ENCODE peak calls at places on chromosomes 3 and 15, in nine cellular contexts. G, W, T, I, Z, E, R, M and Q are unnamed samples.
A peak's percentile ranks its signal among the peaks of the same experiment; 100 is the strongest.

GRCh38 chr3:131796558-131796957 is 238.3 kb downstream of the CPNE4 start:
- DNase-seq in G (no peak), W (no peak), T (peak; percentile 26), I (no peak), Z (peak; percentile 61), E (no peak), R (no peak), M (no peak), Q (no peak)

GRCh38 chr3:88151358-88151757 is 1.6 kb downstream of the C3orf38 start:
- DNase-seq in G (no peak), W (no peak), T (no peak), I (no peak), Z (no peak), E (no peak), R (no peak), M (no peak), Q (no peak)

GRCh38 chr15:66269326-66270090 is 16.0 kb upstream of the MEGF11 start:
- DNase-seq in G (no peak), W (no peak), T (peak; percentile 38), I (no peak), Z (no peak), E (no peak), R (peak; percentile 71), M (no peak), Q (no peak)

GRCh38 chr3:138371070-138371950 is 22.9 kb downstream of the MRAS start:
- DNase-seq in G (no peak), W (no peak), T (peak; percentile 19), I (no peak), Z (peak; percentile 64), E (no peak), R (no peak), M (no peak), Q (no peak)

GRCh38 chr3:42486814-42487569 is 15.5 kb upstream of the VIPR1 start:
- DNase-seq in G (no peak), W (no peak), T (no peak), I (no peak), Z (no peak), E (no peak), R (no peak), M (no peak), Q (no peak)

GRCh38 chr3:70737656-70738309 is 425.3 kb upstream of the MDFIC2 start:
- DNase-seq in G (no peak), W (no peak), T (no peak), I (no peak), Z (no peak), E (no peak), R (no peak), M (no peak), Q (no peak)

GRCh38 chr3:159857840-159858239 is 130.8 kb upstream of the IL12A start:
- DNase-seq in G (no peak), W (no peak), T (no peak), I (no peak), Z (no peak), E (no peak), R (no peak), M (no peak), Q (no peak)

GRCh38 chr3:8657804-8658311 is 13.3 kb upstream of the SSUH2 start:
- DNase-seq in G (no peak), W (no peak), T (no peak), I (no peak), Z (no peak), E (no peak), R (no peak), M (no peak), Q (no peak)

GRCh38 chr3:78427303-78427702 is 1340.5 kb downstream of the ROBO1 start:
- DNase-seq in G (no peak), W (no peak), T (no peak), I (no peak), Z (no peak), E (no peak), R (no peak), M (no peak), Q (no peak)

GRCh38 chr3:42177068-42177800 is 86.1 kb downstream of the TRAK1 start:
- DNase-seq in G (no peak), W (no peak), T (no peak), I (no peak), Z (no peak), E (no peak), R (no peak), M (no peak), Q (no peak)

GRCh38 chr15:81729340-81729739 is 316.5 kb downstream of the MEX3B start:
- DNase-seq in G (no peak), W (no peak), T (no peak), I (no peak), Z (no peak), E (no peak), R (no peak), M (no peak), Q (no peak)

GRCh38 chr3:143972155-143972494 is 502 bp downstream of the DIPK2A start:
- DNase-seq in G (no peak), W (no peak), T (no peak), I (no peak), Z (no peak), E (no peak), R (no peak), M (peak; percentile 62), Q (no peak)

GRCh38 chr3:105355355-105356063 is 11.2 kb upstream of the ALCAM start:
- DNase-seq in G (no peak), W (no peak), T (no peak), I (no peak), Z (no peak), E (no peak), R (peak; percentile 74), M (no peak), Q (no peak)

GRCh38 chr3:13012228-13012691 is 61.0 kb downstream of the IQSEC1 start:
- DNase-seq in G (no peak), W (no peak), T (no peak), I (peak; percentile 70), Z (peak; percentile 84), E (peak; percentile 50), R (peak; percentile 44), M (peak; percentile 87), Q (no peak)

GRCh38 chr15:85755942-85756341 is 38.8 kb downstream of the KLHL25 start:
- DNase-seq in G (peak; percentile 56), W (no peak), T (no peak), I (no peak), Z (no peak), E (no peak), R (no peak), M (no peak), Q (no peak)

GRCh38 chr3:11565072-11565471 is 78.6 kb downstream of the VGLL4 start:
- DNase-seq in G (no peak), W (no peak), T (no peak), I (no peak), Z (no peak), E (no peak), R (no peak), M (no peak), Q (no peak)

GRCh38 chr15:98505611-98506031 is 142.7 kb upstream of the IGF1R start:
- DNase-seq in G (no peak), W (no peak), T (no peak), I (no peak), Z (no peak), E (no peak), R (no peak), M (peak; percentile 91), Q (no peak)

GRCh38 chr3:87198774-87199173 is 28.3 kb upstream of the CHMP2B start:
- DNase-seq in G (no peak), W (no peak), T (no peak), I (no peak), Z (no peak), E (no peak), R (no peak), M (no peak), Q (no peak)

GRCh38 chr3:129616713-129617112 is 10.2 kb upstream of the PLXND1 start:
- DNase-seq in G (no peak), W (no peak), T (no peak), I (no peak), Z (no peak), E (no peak), R (peak; percentile 83), M (peak; percentile 75), Q (no peak)

GRCh38 chr3:151871639-151872468 is 1.6 kb upstream of the SUCNR1 start:
- DNase-seq in G (no peak), W (no peak), T (no peak), I (no peak), Z (peak; percentile 60), E (no peak), R (no peak), M (no peak), Q (no peak)
- H3K9me3 ChIP-seq in G (no peaks in the 10 kb centered on the region), W (no peaks in the 10 kb centered on the region), T (no peaks in the 10 kb centered on the region), I (no peaks in the 10 kb centered on the region), Z (no peaks in the 10 kb centered on the region), E (no peaks in the 10 kb centered on the region), R (no peaks in the 10 kb centered on the region), M (no peaks in the 10 kb centered on the region), Q (no peaks in the 10 kb centered on the region)

GRCh38 chr15:95699578-95699977 is 630.9 kb upstream of the NR2F2 start:
- DNase-seq in G (no peak), W (no peak), T (no peak), I (no peak), Z (no peak), E (no peak), R (no peak), M (no peak), Q (no peak)
- H3K9me3 ChIP-seq in G (peaks cover 27% of the 10 kb centered on the region), W (peaks cover 14% of the 10 kb centered on the region), T (peaks cover 17% of the 10 kb centered on the region), I (peaks cover 39% of the 10 kb centered on the region), Z (peaks cover 8% of the 10 kb centered on the region), E (peaks cover 15% of the 10 kb centered on the region), R (peaks cover 32% of the 10 kb centered on the region), M (peaks cover 26% of the 10 kb centered on the region), Q (peaks cover 3% of the 10 kb centered on the region)

GRCh38 chr3:1805331-1805730 is 293.3 kb upstream of the CNTN4 start:
- DNase-seq in G (no peak), W (no peak), T (no peak), I (no peak), Z (no peak), E (no peak), R (no peak), M (no peak), Q (no peak)
- H3K9me3 ChIP-seq in G (no peaks in the 10 kb centered on the region), W (peaks cover 20% of the 10 kb centered on the region), T (no peaks in the 10 kb centered on the region), I (peaks cover 38% of the 10 kb centered on the region), Z (no peaks in the 10 kb centered on the region), E (no peaks in the 10 kb centered on the region), R (peaks cover 12% of the 10 kb centered on the region), M (peaks cover 5% of the 10 kb centered on the region), Q (no peaks in the 10 kb centered on the region)

DNA sequence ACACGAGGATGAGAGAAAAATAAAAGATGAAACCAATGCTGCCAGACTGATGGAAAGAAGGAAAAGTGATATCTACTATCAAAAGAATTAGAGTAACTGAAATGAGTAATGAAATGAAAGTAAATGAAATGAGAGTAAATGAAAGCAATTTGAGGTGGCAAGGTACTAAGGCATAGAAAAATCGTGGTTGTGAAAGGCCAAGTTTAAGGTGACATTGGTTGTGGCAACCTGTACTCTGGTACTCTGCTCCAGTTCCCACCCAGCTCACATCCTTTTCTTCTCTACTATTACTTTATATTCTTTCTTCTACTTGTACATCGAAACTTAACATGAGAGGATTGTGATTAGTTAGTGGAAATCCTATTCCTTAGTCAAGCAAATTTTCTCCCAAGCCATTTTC is 10.1 kb downstream of the RFX7 start:
- DNase-seq in G (no peak), W (no peak), T (no peak), I (no peak), Z (no peak), E (no peak), R (no peak), M (no peak), Q (no peak)
- H3K9me3 ChIP-seq in G (peaks cover 16% of the 10 kb centered on the region), W (peaks cover 14% of the 10 kb centered on the region), T (peaks cover 38% of the 10 kb centered on the region), I (peaks cover 40% of the 10 kb centered on the region), Z (peaks cover 53% of the 10 kb centered on the region), E (peaks cover 17% of the 10 kb centered on the region), R (peaks cover 16% of the 10 kb centered on the region), M (peaks cover 11% of the 10 kb centered on the region), Q (peaks cover 9% of the 10 kb centered on the region)